ENCODE peak calls at places on chromosomes 5 and 9, in five cellular contexts. One of them, this sample, is unnamed.

GRCh38 chr5:50849554-50849953 is 183.1 kb downstream of the PARP8 start:
- DNase-seq in OCI-LY7: no peak
- DNase-seq in transverse colon: no peak
- DNase-seq in prostate gland: no peak
- DNase-seq in HepG2: peak; percentile 2
- DNase-seq in this sample: no peak

GRCh38 chr5:119742311-119742710 is 113.0 kb downstream of the FAM170A start:
- DNase-seq in OCI-LY7: no peak
- DNase-seq in transverse colon: no peak
- DNase-seq in prostate gland: no peak
- DNase-seq in HepG2: no peak
- DNase-seq in this sample: no peak

GRCh38 chr5:123438902-123439301 is 15.7 kb upstream of the CEP120 start:
- DNase-seq in OCI-LY7: no peak
- DNase-seq in transverse colon: peak; percentile 60
- DNase-seq in prostate gland: no peak
- DNase-seq in HepG2: no peak
- DNase-seq in this sample: no peak

GRCh38 chr5:32261198-32261597 is 51.5 kb downstream of the MTMR12 start:
- DNase-seq in OCI-LY7: peak; percentile 10
- DNase-seq in transverse colon: no peak
- DNase-seq in prostate gland: no peak
- DNase-seq in HepG2: no peak
- DNase-seq in this sample: peak; percentile 23

GRCh38 chr5:134371834-134372340 is 518 bp downstream of the UBE2B start:
- DNase-seq in OCI-LY7: peak; percentile 47
- DNase-seq in transverse colon: peak; percentile 61
- DNase-seq in prostate gland: peak; percentile 31
- DNase-seq in HepG2: peak; percentile 56
- DNase-seq in this sample: peak; percentile 26

GRCh38 chr5:60382761-60383160 is 317.2 kb downstream of the DEPDC1B start:
- DNase-seq in OCI-LY7: peak; percentile 17
- DNase-seq in transverse colon: no peak
- DNase-seq in prostate gland: no peak
- DNase-seq in HepG2: no peak
- DNase-seq in this sample: peak; percentile 17

GRCh38 chr5:61245486-61245885 is 83.2 kb upstream of the SMIM15 start:
- DNase-seq in OCI-LY7: no peak
- DNase-seq in transverse colon: peak; percentile 9
- DNase-seq in prostate gland: no peak
- DNase-seq in HepG2: no peak
- DNase-seq in this sample: no peak

GRCh38 chr9:21711504-21711903 is 90.9 kb upstream of the MTAP start:
- DNase-seq in OCI-LY7: no peak
- DNase-seq in transverse colon: no peak
- DNase-seq in prostate gland: no peak
- DNase-seq in HepG2: no peak
- DNase-seq in this sample: no peak

GRCh38 chr5:53425598-53426516 is 54.6 kb upstream of the FST start:
- DNase-seq in OCI-LY7: peak; percentile 40
- DNase-seq in transverse colon: peak; percentile 17
- DNase-seq in prostate gland: no peak
- DNase-seq in HepG2: peak; percentile 67
- DNase-seq in this sample: no peak

GRCh38 chr9:18478517-18479361 is 4.8 kb downstream of the ADAMTSL1 start:
- DNase-seq in OCI-LY7: no peak
- DNase-seq in transverse colon: no peak
- DNase-seq in prostate gland: no peak
- DNase-seq in HepG2: no peak
- DNase-seq in this sample: no peak

GRCh38 chr9:109014267-109015025 is 1.1 kb upstream of the CTNNAL1 start:
- DNase-seq in OCI-LY7: no peak
- DNase-seq in transverse colon: peak; percentile 15
- DNase-seq in prostate gland: no peak
- DNase-seq in HepG2: no peak
- DNase-seq in this sample: no peak

GRCh38 chr5:133460172-133460758 is 152.1 kb downstream of the FSTL4 start:
- DNase-seq in OCI-LY7: peak; percentile 52
- DNase-seq in transverse colon: peak; percentile 16
- DNase-seq in prostate gland: no peak
- DNase-seq in HepG2: no peak
- DNase-seq in this sample: peak; percentile 60

GRCh38 chr5:107518219-107519015 is 152.3 kb downstream of the EFNA5 start:
- DNase-seq in OCI-LY7: peak; percentile 31
- DNase-seq in transverse colon: no peak
- DNase-seq in prostate gland: no peak
- DNase-seq in HepG2: no peak
- DNase-seq in this sample: no peak

GRCh38 chr5:94745786-94746730 is 127.6 kb downstream of the SLF1 start:
- DNase-seq in OCI-LY7: no peak
- DNase-seq in transverse colon: no peak
- DNase-seq in prostate gland: no peak
- DNase-seq in HepG2: no peak
- DNase-seq in this sample: peak; percentile 56

GRCh38 chr9:98607787-98608186 is 100.9 kb downstream of the GABBR2 start:
- DNase-seq in OCI-LY7: no peak
- DNase-seq in transverse colon: no peak
- DNase-seq in prostate gland: no peak
- DNase-seq in HepG2: no peak
- DNase-seq in this sample: no peak

GRCh38 chr5:135344351-135344750 is 54.7 kb downstream of the MACROH2A1 start:
- DNase-seq in OCI-LY7: no peak
- DNase-seq in transverse colon: no peak
- DNase-seq in prostate gland: no peak
- DNase-seq in HepG2: no peak
- DNase-seq in this sample: no peak

GRCh38 chr9:110626109-110626829 is 42.3 kb upstream of the MUSK start:
- DNase-seq in OCI-LY7: no peak
- DNase-seq in transverse colon: no peak
- DNase-seq in prostate gland: no peak
- DNase-seq in HepG2: no peak
- DNase-seq in this sample: no peak

GRCh38 chr5:59296317-59297264 is 596.9 kb downstream of the PDE4D start:
- DNase-seq in OCI-LY7: no peak
- DNase-seq in transverse colon: no peak
- DNase-seq in prostate gland: no peak
- DNase-seq in HepG2: peak; percentile 43
- DNase-seq in this sample: no peak

GRCh38 chr9:129544766-129545165 is 76.1 kb downstream of the C9orf50 start:
- DNase-seq in OCI-LY7: no peak
- DNase-seq in transverse colon: no peak
- DNase-seq in prostate gland: no peak
- DNase-seq in HepG2: no peak
- DNase-seq in this sample: no peak

GRCh38 chr5:765948-766631 is 18.4 kb downstream of the ZDHHC11B start:
- DNase-seq in OCI-LY7: no peak
- DNase-seq in transverse colon: no peak
- DNase-seq in prostate gland: no peak
- DNase-seq in HepG2: no peak
- DNase-seq in this sample: no peak

GRCh38 chr9:111000202-111000601 is 38.1 kb downstream of the LPAR1 start:
- DNase-seq in OCI-LY7: no peak
- DNase-seq in transverse colon: no peak
- DNase-seq in prostate gland: no peak
- DNase-seq in HepG2: no peak
- DNase-seq in this sample: no peak

GRCh38 chr5:66551338-66551737 is 44.9 kb upstream of the MAST4 start:
- DNase-seq in OCI-LY7: no peak
- DNase-seq in transverse colon: no peak
- DNase-seq in prostate gland: no peak
- DNase-seq in HepG2: no peak
- DNase-seq in this sample: no peak

GRCh38 chr9:110116543-110116885 is 91.4 kb downstream of the C9orf152 start:
- DNase-seq in OCI-LY7: no peak
- DNase-seq in transverse colon: no peak
- DNase-seq in prostate gland: no peak
- DNase-seq in HepG2: no peak
- DNase-seq in this sample: no peak

GRCh38 chr9:135216236-135216635 is 128.8 kb downstream of the OLFM1 start:
- DNase-seq in OCI-LY7: no peak
- DNase-seq in transverse colon: no peak
- DNase-seq in prostate gland: no peak
- DNase-seq in HepG2: no peak
- DNase-seq in this sample: no peak

GRCh38 chr9:112848316-112849151 is 42.1 kb downstream of the SLC46A2 start:
- DNase-seq in OCI-LY7: no peak
- DNase-seq in transverse colon: no peak
- DNase-seq in prostate gland: no peak
- DNase-seq in HepG2: no peak
- DNase-seq in this sample: no peak

GRCh38 chr9:89419978-89420394 is 77.9 kb downstream of the SEMA4D start:
- DNase-seq in OCI-LY7: no peak
- DNase-seq in transverse colon: no peak
- DNase-seq in prostate gland: no peak
- DNase-seq in HepG2: no peak
- DNase-seq in this sample: no peak

GRCh38 chr9:32663741-32664140 is 28.3 kb upstream of the TAF1L start:
- DNase-seq in OCI-LY7: no peak
- DNase-seq in transverse colon: no peak
- DNase-seq in prostate gland: no peak
- DNase-seq in HepG2: no peak
- DNase-seq in this sample: no peak

GRCh38 chr9:36485647-36486453 is 85.8 kb upstream of the RNF38 start:
- DNase-seq in OCI-LY7: no peak
- DNase-seq in transverse colon: peak; percentile 26
- DNase-seq in prostate gland: peak; percentile 10
- DNase-seq in HepG2: no peak
- DNase-seq in this sample: no peak

GRCh38 chr5:139863855-139864558 is 68.4 kb downstream of the PSD2 start:
- DNase-seq in OCI-LY7: peak; percentile 59
- DNase-seq in transverse colon: peak; percentile 67
- DNase-seq in prostate gland: peak; percentile 62
- DNase-seq in HepG2: peak; percentile 28
- DNase-seq in this sample: peak; percentile 84

GRCh38 chr9:134690946-134691694 is 49.5 kb downstream of the COL5A1 start:
- DNase-seq in OCI-LY7: no peak
- DNase-seq in transverse colon: no peak
- DNase-seq in prostate gland: no peak
- DNase-seq in HepG2: no peak
- DNase-seq in this sample: no peak

DNA sequence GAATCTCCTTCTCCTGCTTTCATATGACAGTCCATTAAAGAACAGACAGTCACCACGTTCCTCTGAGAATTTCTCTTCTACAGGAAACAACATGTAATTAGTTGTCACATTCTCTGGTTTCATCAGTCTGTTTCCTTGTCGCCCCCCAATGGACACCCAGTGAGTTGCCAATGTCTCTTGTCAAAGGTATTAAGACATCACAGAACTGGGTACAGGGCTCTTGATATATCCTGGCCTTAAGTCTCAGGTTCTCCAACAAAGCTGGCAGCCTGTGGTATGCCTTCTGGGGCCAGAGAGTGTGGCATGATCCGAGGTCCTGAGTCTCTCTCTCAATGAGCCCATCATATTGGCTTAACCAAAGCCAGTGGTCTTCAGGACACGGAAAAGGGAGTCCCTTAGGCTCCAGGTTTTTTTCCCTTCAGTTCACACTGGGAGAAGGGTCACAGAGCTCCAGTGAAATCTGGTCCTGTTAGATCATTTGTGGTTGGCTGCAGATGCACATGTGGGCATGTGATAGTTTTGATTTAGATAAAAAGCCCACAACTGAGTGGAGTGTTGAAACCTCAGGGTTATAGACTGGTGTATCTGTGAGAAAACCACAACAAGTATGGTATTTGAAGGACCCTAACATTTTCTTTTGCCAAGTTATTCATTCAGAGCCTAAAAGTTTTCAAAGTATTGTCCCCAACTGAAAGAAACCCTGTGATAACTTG is 46.9 kb downstream of the PRLR start:
- DNase-seq in OCI-LY7: peak; percentile 42
- DNase-seq in transverse colon: peak; percentile 56
- DNase-seq in prostate gland: no peak
- DNase-seq in HepG2: peak; percentile 65
- DNase-seq in this sample: peak; percentile 44
- TF ChIP-seq CTCF in OCI-LY7: peak; percentile 76
- TF ChIP-seq CTCF in transverse colon: peak; percentile 21
- TF ChIP-seq CTCF in prostate gland: peak; percentile 22
- TF ChIP-seq CTCF in HepG2: peak; percentile 79
- TF ChIP-seq CTCF in this sample: peak; percentile 68

GRCh38 chr5:172389578-172390112 is 64.7 kb downstream of the SH3PXD2B start:
- DNase-seq in OCI-LY7: no peak
- DNase-seq in transverse colon: no peak
- DNase-seq in prostate gland: no peak
- DNase-seq in HepG2: no peak
- DNase-seq in this sample: no peak
- TF ChIP-seq CTCF in OCI-LY7: peak; percentile 44
- TF ChIP-seq CTCF in transverse colon: no peak
- TF ChIP-seq CTCF in prostate gland: no peak
- TF ChIP-seq CTCF in HepG2: peak; percentile 41
- TF ChIP-seq CTCF in this sample: peak; percentile 23

DNA sequence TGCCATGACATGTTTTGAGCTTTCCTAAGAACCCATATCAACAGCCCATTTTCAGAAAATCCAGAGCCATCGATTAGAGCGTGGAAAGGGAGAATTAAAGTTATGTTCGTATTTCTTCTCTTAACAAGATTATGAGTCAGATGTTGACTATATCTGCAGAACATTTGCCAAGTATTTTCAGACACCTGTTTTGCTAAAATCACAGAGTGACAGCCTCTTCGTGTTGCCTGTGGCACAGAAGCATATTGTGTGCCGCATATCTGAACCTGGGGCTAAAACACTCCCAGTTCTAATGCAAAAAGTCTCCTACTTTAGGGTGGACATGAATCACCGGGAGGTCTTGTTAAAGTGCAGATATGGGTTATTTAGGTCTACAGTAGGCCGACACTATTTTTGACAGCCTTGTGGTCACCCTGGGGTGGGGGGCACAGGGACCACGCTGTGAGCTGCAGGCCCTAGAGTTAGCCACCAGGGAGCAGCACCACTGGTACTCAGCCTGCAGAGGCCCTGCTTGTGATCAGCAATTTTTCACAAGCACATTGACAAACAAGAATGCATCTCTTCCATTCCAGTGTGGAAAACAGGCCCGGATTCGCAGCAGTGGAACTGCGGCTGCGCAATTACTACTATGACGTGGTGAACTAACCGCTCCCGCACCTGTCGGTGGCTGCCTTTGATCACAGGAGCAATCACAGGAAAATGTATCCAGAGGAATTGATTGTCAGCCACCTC is 93.5 kb downstream of the SYK start:
- DNase-seq in OCI-LY7: peak; percentile 47
- DNase-seq in transverse colon: no peak
- DNase-seq in prostate gland: peak; percentile 53
- DNase-seq in HepG2: peak; percentile 10
- DNase-seq in this sample: no peak
- TF ChIP-seq CTCF in OCI-LY7: peak; percentile 82
- TF ChIP-seq CTCF in transverse colon: peak; percentile 16
- TF ChIP-seq CTCF in prostate gland: peak; percentile 60
- TF ChIP-seq CTCF in HepG2: peak; percentile 47
- TF ChIP-seq CTCF in this sample: peak; percentile 53

GRCh38 chr9:23842531-23843129 is 16.6 kb upstream of the ELAVL2 start:
- DNase-seq in OCI-LY7: no peak
- DNase-seq in transverse colon: no peak
- DNase-seq in prostate gland: no peak
- DNase-seq in HepG2: no peak
- DNase-seq in this sample: no peak
- TF ChIP-seq CTCF in OCI-LY7: peak; percentile 51
- TF ChIP-seq CTCF in transverse colon: no peak
- TF ChIP-seq CTCF in prostate gland: no peak
- TF ChIP-seq CTCF in HepG2: no peak
- TF ChIP-seq CTCF in this sample: peak; percentile 7

GRCh38 chr5:41695920-41696582 is 174.2 kb downstream of the OXCT1 start:
- DNase-seq in OCI-LY7: peak; percentile 26
- DNase-seq in transverse colon: no peak
- DNase-seq in prostate gland: no peak
- DNase-seq in HepG2: no peak
- DNase-seq in this sample: peak; percentile 7
- TF ChIP-seq CTCF in OCI-LY7: peak; percentile 71
- TF ChIP-seq CTCF in transverse colon: peak; percentile 9
- TF ChIP-seq CTCF in prostate gland: no peak
- TF ChIP-seq CTCF in HepG2: peak; percentile 20
- TF ChIP-seq CTCF in this sample: peak; percentile 53